ENCODE peak calls at places on chromosomes 7 and 10, in six cellular contexts. V is K562, Q is GM12891, H is HepG2, C is H1, F is GM12878. N is an unnamed sample.

GRCh38 chr7:192035-192649 is at the start of gene FAM20C:
- DNase-seq in H (no peak), V (peak; percentile 67), C (no peak), Q (peak; percentile 53), F (no peak), N (no peak)

GRCh38 chr10:17633353-17633752 is 10.6 kb upstream of the STAM start:
- DNase-seq in C (no peak), V (no peak), H (no peak), F (no peak), Q (no peak), N (no peak)

GRCh38 chr7:876972-877311 is 588 bp downstream of the GET4 start:
- DNase-seq in V (no peak), F (no peak), C (no peak), Q (no peak), H (no peak), N (no peak)

GRCh38 chr10:94010116-94010515 is 16.4 kb downstream of the PLCE1 start:
- DNase-seq in C (no peak), V (no peak), Q (no peak), H (no peak), F (no peak), N (no peak)

GRCh38 chr10:68594405-68594804 is 34.3 kb downstream of the TET1 start:
- DNase-seq in F (no peak), H (no peak), C (no peak), V (peak; percentile 29), Q (no peak), N (no peak)

GRCh38 chr10:8444630-8445029 is 390.1 kb downstream of the GATA3 start:
- DNase-seq in C (peak; percentile 25), H (no peak), Q (peak; percentile 5), V (no peak), F (no peak), N (no peak)

GRCh38 chr7:7761974-7762769 is 43.8 kb upstream of the RPA3 start:
- DNase-seq in Q (no peak), H (no peak), C (no peak), V (no peak), F (no peak), N (no peak)

GRCh38 chr7:83976302-83976701 is 218.3 kb downstream of the SEMA3A start:
- DNase-seq in F (no peak), V (peak; percentile 16), Q (peak; percentile 1), H (peak; percentile 22), C (no peak), N (no peak)

GRCh38 chr7:17617380-17617779 is 318.9 kb downstream of the AHR start:
- DNase-seq in F (no peak), C (no peak), Q (no peak), H (no peak), V (no peak), N (no peak)

GRCh38 chr7:42128703-42129102 is 108.3 kb downstream of the GLI3 start:
- DNase-seq in H (no peak), C (no peak), V (no peak), Q (no peak), F (no peak), N (no peak)

GRCh38 chr10:7337431-7338171 is 73.2 kb downstream of the SFMBT2 start:
- DNase-seq in H (no peak), V (no peak), F (no peak), Q (peak; percentile 34), C (no peak), N (peak; percentile 27)

GRCh38 chr10:317926-318325 is 182.7 kb downstream of the ZMYND11 start:
- DNase-seq in C (no peak), V (no peak), H (no peak), F (no peak), Q (no peak), N (no peak)

GRCh38 chr10:120601999-120602398 is 145.0 kb downstream of the PLPP4 start:
- DNase-seq in F (no peak), Q (no peak), H (no peak), V (no peak), C (no peak), N (no peak)

GRCh38 chr7:75866129-75866496 is 12.7 kb upstream of the RHBDD2 start:
- DNase-seq in H (no peak), Q (no peak), C (no peak), V (no peak), F (no peak), N (no peak)

GRCh38 chr7:85070967-85071628 is 115.8 kb downstream of the SEMA3D start:
- DNase-seq in C (no peak), V (no peak), Q (no peak), H (no peak), F (no peak), N (no peak)

GRCh38 chr7:156606135-156606534 is 34.4 kb upstream of the RNF32 start:
- DNase-seq in H (no peak), C (no peak), Q (no peak), F (no peak), V (no peak), N (no peak)

DNA sequence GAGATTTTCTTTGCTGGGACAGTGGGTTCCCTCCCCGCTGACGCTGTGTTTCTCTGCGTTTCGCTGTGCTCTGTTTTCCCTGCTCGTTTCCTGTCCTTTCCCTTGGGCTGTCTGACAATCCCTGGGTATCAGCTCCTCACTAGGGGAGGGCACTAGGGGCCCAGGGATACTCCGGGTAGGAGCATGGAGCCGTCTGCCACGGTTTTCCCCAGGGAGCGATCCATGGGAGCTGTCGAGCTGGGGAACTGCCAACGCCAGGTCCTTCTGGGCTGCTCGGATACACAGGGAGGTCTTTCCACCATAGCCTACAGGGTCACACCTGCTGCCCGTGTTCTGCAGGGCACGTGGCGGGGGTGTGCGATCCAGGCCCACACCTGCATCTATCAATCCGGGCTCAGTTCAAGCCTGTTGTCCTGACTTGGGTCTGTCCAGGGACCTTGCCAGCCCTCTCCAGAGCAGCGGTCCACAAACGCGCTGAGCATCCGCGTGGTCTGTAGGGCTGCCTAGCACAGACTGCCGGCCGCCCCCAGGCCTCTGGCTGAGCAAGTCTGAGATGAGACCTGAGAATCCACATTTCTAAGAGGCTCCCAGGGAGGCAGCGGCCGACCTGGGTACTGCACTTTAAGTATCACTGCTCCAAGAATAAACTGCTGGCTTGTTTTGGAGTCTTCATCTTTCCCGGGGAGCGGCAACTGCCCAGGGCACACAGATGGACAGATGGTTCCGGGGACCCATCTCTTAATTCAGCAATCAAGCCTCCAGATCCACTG is 263.2 kb downstream of the ELFN1 start:
- DNase-seq in F (no peak), H (no peak), V (no peak), Q (no peak), C (no peak), N (no peak)
- TF ChIP-seq TAF1 in F (no peak), H (no peak), V (no peak), Q (no peak), C (no peak), N (no peak)

DNA sequence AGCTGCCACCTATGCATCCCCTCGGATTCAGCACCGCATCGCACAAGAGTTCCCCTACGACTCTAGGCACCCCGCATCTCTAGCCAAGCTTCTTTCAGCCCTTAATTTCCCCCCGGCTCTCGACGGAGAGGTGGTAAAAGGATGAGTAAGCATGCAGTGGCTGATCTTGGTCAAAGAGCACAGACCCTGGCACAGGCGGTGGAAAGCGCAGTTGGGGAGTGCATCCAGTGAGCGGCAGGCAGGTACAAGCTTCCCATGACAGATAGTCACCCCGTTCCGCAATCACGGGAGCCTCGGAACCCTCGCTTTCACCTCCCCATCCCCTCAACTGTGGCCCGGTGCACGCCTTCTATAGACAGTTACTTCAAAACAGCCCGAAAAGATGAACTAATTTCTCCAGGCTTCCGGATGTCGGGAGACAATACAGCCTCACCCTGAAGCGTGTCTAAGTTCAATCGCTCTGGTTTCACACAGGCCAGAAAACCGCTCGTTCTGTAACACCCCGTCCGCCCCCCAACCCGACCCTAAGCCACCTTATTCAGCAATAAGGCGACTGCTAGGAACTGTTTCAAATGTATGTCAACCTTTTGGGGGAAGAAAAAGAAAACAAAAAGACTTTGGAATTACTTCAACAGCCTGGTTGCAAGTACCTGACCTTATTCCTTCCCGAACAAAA is 1.5 kb downstream of the RHEB start:
- DNase-seq in C (no peak), Q (no peak), H (peak; percentile 44), F (no peak), V (peak; percentile 31), N (no peak)
- TF ChIP-seq POLR2A in C (no peak), Q (no peak), H (no peak), F (peak; percentile 56), V (no peak), N (no peak)

GRCh38 chr10:102645388-102645740 is 1.1 kb downstream of the TRIM8 start:
- DNase-seq in C (no peak), H (peak; percentile 79), V (no peak), F (no peak), Q (no peak), N (no peak)

GRCh38 chr10:102643346-102644065 is 773 bp upstream of the TRIM8 start:
- DNase-seq in V (peak; percentile 29), Q (no peak), C (no peak), H (peak; percentile 70), F (no peak), N (no peak)

GRCh38 chr10:102645741-102646609 is 1.7 kb downstream of the TRIM8 start:
- DNase-seq in V (peak; percentile 56), H (peak; percentile 44), C (no peak), F (peak; percentile 69), Q (no peak), N (peak; percentile 65)

GRCh38 chr10:102644066-102644645 is at the start of gene TRIM8:
- DNase-seq in H (peak; percentile 55), Q (no peak), F (no peak), V (peak; percentile 39), C (no peak), N (no peak)

DNA sequence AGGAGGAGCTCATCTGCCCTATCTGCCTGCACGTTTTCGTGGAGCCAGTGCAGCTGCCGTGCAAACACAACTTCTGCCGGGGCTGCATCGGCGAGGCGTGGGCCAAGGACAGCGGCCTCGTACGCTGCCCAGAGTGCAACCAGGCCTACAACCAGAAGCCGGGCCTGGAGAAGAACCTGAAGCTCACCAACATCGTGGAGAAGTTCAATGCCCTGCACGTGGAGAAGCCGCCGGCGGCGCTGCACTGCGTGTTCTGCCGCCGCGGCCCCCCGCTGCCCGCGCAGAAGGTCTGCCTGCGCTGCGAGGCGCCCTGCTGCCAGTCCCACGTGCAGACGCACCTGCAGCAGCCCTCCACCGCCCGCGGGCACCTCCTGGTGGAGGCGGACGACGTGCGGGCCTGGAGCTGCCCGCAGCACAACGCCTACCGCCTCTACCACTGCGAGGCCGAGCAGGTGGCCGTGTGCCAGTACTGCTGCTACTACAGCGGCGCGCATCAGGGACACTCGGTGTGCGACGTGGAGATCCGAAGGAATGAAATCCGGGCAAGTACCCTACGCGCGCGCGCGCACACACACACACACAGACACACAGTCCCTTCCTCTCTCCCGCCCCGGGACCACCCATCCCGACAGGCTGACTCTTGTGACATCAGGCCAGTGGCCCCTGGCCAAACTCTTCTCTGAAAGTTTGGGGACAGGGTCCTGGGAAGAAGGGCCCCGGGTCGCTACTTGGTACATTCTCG is 538 bp downstream of the TRIM8 start:
- DNase-seq in H (peak; percentile 70), Q (no peak), C (peak; percentile 56), V (peak; percentile 28), F (no peak), N (no peak)
- TF ChIP-seq TAF1 in H (peak; percentile 67), Q (no peak), C (peak; percentile 21), V (peak; percentile 23), F (no peak), N (no peak)

GRCh38 chr7:88219781-88220747 is at the start of gene SRI:
- DNase-seq in F (peak; percentile 40), C (peak; percentile 41), H (no peak), V (peak; percentile 93), Q (peak; percentile 67), N (peak; percentile 65)
- TF ChIP-seq POLR2A in F (peak; percentile 95), C (no peak), H (no peak), V (peak; percentile 78), Q (peak; percentile 82), N (peak; percentile 88)